ENCODE peak calls at places on chromosome 1, in five cellular contexts. T is left ventricle myocardium superior, J is substantia nigra, E is ACHN, F is cardiac muscle cell. W is an unnamed sample.

GRCh38 chr1:223401873-223402789 is 8.9 kb downstream of the CCDC185 start:
- DNase-seq in J (no peak), T (no peak), F (peak), E (peak), W (no peak)

GRCh38 chr1:84570436-84571149 is 3.6 kb downstream of the CTBS start:
- DNase-seq in J (no peak), F (peak), E (no peak), T (no peak), W (no peak)

GRCh38 chr1:42201986-42202385 is 37.4 kb upstream of the GUCA2A start:
- DNase-seq in J (no peak), T (no peak), E (no peak), F (no peak), W (no peak)

GRCh38 chr1:117573386-117574040 is 32.3 kb upstream of the TENT5C start:
- DNase-seq in T (no peak), F (peak), E (no peak), J (no peak), W (no peak)

GRCh38 chr1:202192770-202193613 is 607 bp upstream of the LGR6 start:
- DNase-seq in E (peak), J (no peak), T (peak), F (peak), W (peak)

GRCh38 chr1:209742409-209743144 is 13.3 kb upstream of the TRAF3IP3 start:
- DNase-seq in J (no peak), E (peak), F (peak), T (no peak), W (no peak)

GRCh38 chr1:147771216-147772125 is 11.1 kb upstream of the GJA5 start:
- DNase-seq in J (peak), F (peak), E (no peak), T (peak), W (peak)

GRCh38 chr1:170592591-170593111 is 60.7 kb downstream of the GORAB start:
- DNase-seq in J (no peak), T (no peak), F (no peak), E (no peak), W (no peak)

GRCh38 chr1:154992721-154993571 is 440 bp upstream of the LENEP start:
- DNase-seq in T (no peak), J (no peak), F (peak), E (peak), W (peak)

GRCh38 chr1:178528963-178529355 is 16.1 kb downstream of the TEX35 start:
- DNase-seq in T (no peak), J (no peak), E (no peak), F (no peak), W (no peak)

GRCh38 chr1:19495000-19495656 is 9.8 kb upstream of the CAPZB start:
- DNase-seq in F (peak), T (no peak), J (no peak), E (no peak), W (no peak)

GRCh38 chr1:30146448-30146847 is 576.9 kb downstream of the MATN1 start:
- DNase-seq in T (no peak), J (no peak), E (no peak), F (no peak), W (no peak)

GRCh38 chr1:230753586-230754251 is 6.5 kb downstream of the CAPN9 start:
- DNase-seq in E (peak), F (peak), J (no peak), T (peak), W (peak)

GRCh38 chr1:2888281-2888845 is 86.9 kb upstream of the TTC34 start:
- DNase-seq in T (no peak), J (no peak), F (no peak), E (no peak), W (no peak)

GRCh38 chr1:3504151-3504822 is 49.8 kb downstream of the ARHGEF16 start:
- DNase-seq in T (peak), J (peak), F (peak), E (peak), W (peak)

GRCh38 chr1:59486595-59486994 is 189.7 kb downstream of the FGGY start:
- DNase-seq in J (no peak), F (peak), E (no peak), T (no peak), W (no peak)

GRCh38 chr1:31421404-31422040 is 8.5 kb downstream of the SERINC2 start:
- DNase-seq in F (peak), E (peak), J (no peak), T (peak), W (no peak)

GRCh38 chr1:71666609-71667008 is 585.8 kb upstream of the ZRANB2 start:
- DNase-seq in J (no peak), E (no peak), F (no peak), T (no peak), W (no peak)